ENCODE peak calls at places on chromosomes 11 and 22, in seven cellular contexts. One of them, this sample, is unnamed.

GRCh38 chr11:117232911-117233409 is 489 bp downstream of the RNF214 start:
- DNase-seq in sigmoid colon: peak; percentile 71
- DNase-seq in GM12891: peak; percentile 41
- DNase-seq in HCT116: no peak
- DNase-seq in GM12892: peak; percentile 47
- DNase-seq in transverse colon: no peak
- DNase-seq in esophagus muscularis mucosa: no peak
- DNase-seq in this sample: no peak

GRCh38 chr11:110022548-110022947 is 70.6 kb upstream of the ZC3H12C start:
- DNase-seq in GM12892: no peak
- DNase-seq in sigmoid colon: no peak
- DNase-seq in GM12891: no peak
- DNase-seq in transverse colon: no peak
- DNase-seq in esophagus muscularis mucosa: no peak
- DNase-seq in HCT116: no peak
- DNase-seq in this sample: no peak

GRCh38 chr11:109978895-109979294 is 114.3 kb upstream of the ZC3H12C start:
- DNase-seq in sigmoid colon: no peak
- DNase-seq in GM12891: no peak
- DNase-seq in HCT116: no peak
- DNase-seq in esophagus muscularis mucosa: no peak
- DNase-seq in transverse colon: no peak
- DNase-seq in GM12892: no peak
- DNase-seq in this sample: no peak

GRCh38 chr11:30059172-30059815 is 42.5 kb upstream of the KCNA4 start:
- DNase-seq in GM12892: no peak
- DNase-seq in sigmoid colon: no peak
- DNase-seq in GM12891: no peak
- DNase-seq in transverse colon: no peak
- DNase-seq in esophagus muscularis mucosa: no peak
- DNase-seq in HCT116: no peak
- DNase-seq in this sample: no peak

GRCh38 chr11:120931057-120931779 is 92.7 kb upstream of the TBCEL start:
- DNase-seq in GM12891: no peak
- DNase-seq in HCT116: no peak
- DNase-seq in sigmoid colon: no peak
- DNase-seq in GM12892: no peak
- DNase-seq in transverse colon: no peak
- DNase-seq in esophagus muscularis mucosa: no peak
- DNase-seq in this sample: no peak

GRCh38 chr22:26320469-26320868 is 108.6 kb upstream of the ASPHD2 start:
- DNase-seq in HCT116: no peak
- DNase-seq in GM12892: no peak
- DNase-seq in GM12891: no peak
- DNase-seq in esophagus muscularis mucosa: no peak
- DNase-seq in transverse colon: no peak
- DNase-seq in sigmoid colon: no peak
- DNase-seq in this sample: no peak

GRCh38 chr11:46560300-46561025 is 33.4 kb downstream of the AMBRA1 start:
- DNase-seq in HCT116: no peak
- DNase-seq in GM12892: no peak
- DNase-seq in esophagus muscularis mucosa: no peak
- DNase-seq in transverse colon: no peak
- DNase-seq in GM12891: no peak
- DNase-seq in sigmoid colon: no peak
- DNase-seq in this sample: no peak

GRCh38 chr22:43833286-43834240 is 21.5 kb upstream of the EFCAB6 start:
- DNase-seq in GM12892: no peak
- DNase-seq in HCT116: no peak
- DNase-seq in transverse colon: no peak
- DNase-seq in GM12891: no peak
- DNase-seq in sigmoid colon: peak; percentile 36
- DNase-seq in esophagus muscularis mucosa: no peak
- DNase-seq in this sample: no peak

GRCh38 chr11:112828433-112828832 is 132.8 kb upstream of the NCAM1 start:
- DNase-seq in sigmoid colon: no peak
- DNase-seq in GM12891: no peak
- DNase-seq in HCT116: no peak
- DNase-seq in esophagus muscularis mucosa: no peak
- DNase-seq in transverse colon: no peak
- DNase-seq in GM12892: no peak
- DNase-seq in this sample: no peak

GRCh38 chr11:15157181-15157580 is 42.5 kb downstream of the INSC start:
- DNase-seq in transverse colon: no peak
- DNase-seq in GM12891: no peak
- DNase-seq in HCT116: no peak
- DNase-seq in esophagus muscularis mucosa: no peak
- DNase-seq in GM12892: no peak
- DNase-seq in sigmoid colon: no peak
- DNase-seq in this sample: no peak

GRCh38 chr11:43021466-43021865 is 290.3 kb upstream of the API5 start:
- DNase-seq in GM12892: no peak
- DNase-seq in transverse colon: no peak
- DNase-seq in HCT116: no peak
- DNase-seq in esophagus muscularis mucosa: no peak
- DNase-seq in sigmoid colon: no peak
- DNase-seq in GM12891: peak; percentile 2
- DNase-seq in this sample: no peak

GRCh38 chr11:102007567-102008437 is 39.4 kb upstream of the CFAP300 start:
- DNase-seq in HCT116: peak; percentile 57
- DNase-seq in transverse colon: peak; percentile 60
- DNase-seq in GM12891: no peak
- DNase-seq in GM12892: no peak
- DNase-seq in sigmoid colon: no peak
- DNase-seq in esophagus muscularis mucosa: no peak
- DNase-seq in this sample: no peak

GRCh38 chr11:22730319-22730718 is 63.9 kb downstream of the GAS2 start:
- DNase-seq in GM12891: no peak
- DNase-seq in GM12892: no peak
- DNase-seq in esophagus muscularis mucosa: no peak
- DNase-seq in sigmoid colon: no peak
- DNase-seq in transverse colon: no peak
- DNase-seq in HCT116: no peak
- DNase-seq in this sample: no peak

GRCh38 chr22:23207786-23208325 is 27.5 kb downstream of the BCR start:
- DNase-seq in GM12892: no peak
- DNase-seq in HCT116: no peak
- DNase-seq in transverse colon: no peak
- DNase-seq in esophagus muscularis mucosa: no peak
- DNase-seq in sigmoid colon: no peak
- DNase-seq in GM12891: no peak
- DNase-seq in this sample: no peak

GRCh38 chr22:26068571-26068970 is 100.7 kb upstream of the SEZ6L start:
- DNase-seq in GM12891: no peak
- DNase-seq in esophagus muscularis mucosa: no peak
- DNase-seq in transverse colon: no peak
- DNase-seq in HCT116: no peak
- DNase-seq in GM12892: no peak
- DNase-seq in sigmoid colon: no peak
- DNase-seq in this sample: no peak

GRCh38 chr11:102142333-102142732 is 32.1 kb downstream of the YAP1 start:
- DNase-seq in transverse colon: no peak
- DNase-seq in GM12891: no peak
- DNase-seq in esophagus muscularis mucosa: no peak
- DNase-seq in GM12892: no peak
- DNase-seq in HCT116: no peak
- DNase-seq in sigmoid colon: no peak
- DNase-seq in this sample: no peak

GRCh38 chr11:12016246-12016645 is 7.8 kb upstream of the DKK3 start:
- DNase-seq in GM12891: no peak
- DNase-seq in sigmoid colon: no peak
- DNase-seq in HCT116: no peak
- DNase-seq in GM12892: no peak
- DNase-seq in transverse colon: no peak
- DNase-seq in esophagus muscularis mucosa: no peak
- DNase-seq in this sample: no peak

GRCh38 chr11:86919557-86920210 is 35.5 kb downstream of the FZD4 start:
- DNase-seq in esophagus muscularis mucosa: no peak
- DNase-seq in sigmoid colon: no peak
- DNase-seq in GM12891: peak; percentile 15
- DNase-seq in HCT116: peak; percentile 54
- DNase-seq in transverse colon: no peak
- DNase-seq in GM12892: no peak
- DNase-seq in this sample: no peak

DNA sequence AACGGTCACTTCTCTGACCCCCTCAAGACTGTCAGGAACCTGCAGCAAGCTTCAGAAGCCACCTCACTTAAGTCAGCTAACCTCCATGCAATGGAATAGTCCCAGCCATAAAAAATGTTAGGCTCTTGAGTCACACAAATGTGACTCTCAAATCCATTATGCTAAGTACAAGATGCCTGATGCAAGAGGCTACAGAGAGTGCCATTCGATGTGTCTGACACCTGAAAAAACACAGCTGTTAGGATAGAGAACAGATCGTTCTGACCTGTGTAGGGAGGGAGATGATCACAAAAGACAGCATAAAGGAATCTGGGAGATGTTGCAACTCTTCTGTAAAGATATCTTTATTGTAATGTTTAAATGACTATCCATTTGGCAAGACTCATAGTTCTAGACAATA is 712.4 kb downstream of the TBC1D22A start:
- DNase-seq in sigmoid colon: no peak
- DNase-seq in GM12892: no peak
- DNase-seq in HCT116: no peak
- DNase-seq in esophagus muscularis mucosa: peak; percentile 68
- DNase-seq in transverse colon: no peak
- DNase-seq in GM12891: no peak
- DNase-seq in this sample: no peak
- TF ChIP-seq POLR2AphosphoS5 in sigmoid colon: no peak
- TF ChIP-seq POLR2AphosphoS5 in GM12892: no peak
- TF ChIP-seq POLR2AphosphoS5 in HCT116: no peak
- TF ChIP-seq POLR2AphosphoS5 in esophagus muscularis mucosa: no peak
- TF ChIP-seq POLR2AphosphoS5 in transverse colon: no peak
- TF ChIP-seq POLR2AphosphoS5 in GM12891: no peak
- TF ChIP-seq POLR2AphosphoS5 in this sample: no peak

GRCh38 chr11:107810875-107811274 is 47.7 kb downstream of the SLC35F2 start:
- DNase-seq in GM12892: no peak
- DNase-seq in GM12891: no peak
- DNase-seq in sigmoid colon: no peak
- DNase-seq in transverse colon: no peak
- DNase-seq in esophagus muscularis mucosa: no peak
- DNase-seq in HCT116: no peak
- DNase-seq in this sample: no peak
- TF ChIP-seq POLR2AphosphoS5 in GM12892: no peak
- TF ChIP-seq POLR2AphosphoS5 in GM12891: no peak
- TF ChIP-seq POLR2AphosphoS5 in sigmoid colon: no peak
- TF ChIP-seq POLR2AphosphoS5 in transverse colon: no peak
- TF ChIP-seq POLR2AphosphoS5 in esophagus muscularis mucosa: no peak
- TF ChIP-seq POLR2AphosphoS5 in HCT116: no peak
- TF ChIP-seq POLR2AphosphoS5 in this sample: no peak

DNA sequence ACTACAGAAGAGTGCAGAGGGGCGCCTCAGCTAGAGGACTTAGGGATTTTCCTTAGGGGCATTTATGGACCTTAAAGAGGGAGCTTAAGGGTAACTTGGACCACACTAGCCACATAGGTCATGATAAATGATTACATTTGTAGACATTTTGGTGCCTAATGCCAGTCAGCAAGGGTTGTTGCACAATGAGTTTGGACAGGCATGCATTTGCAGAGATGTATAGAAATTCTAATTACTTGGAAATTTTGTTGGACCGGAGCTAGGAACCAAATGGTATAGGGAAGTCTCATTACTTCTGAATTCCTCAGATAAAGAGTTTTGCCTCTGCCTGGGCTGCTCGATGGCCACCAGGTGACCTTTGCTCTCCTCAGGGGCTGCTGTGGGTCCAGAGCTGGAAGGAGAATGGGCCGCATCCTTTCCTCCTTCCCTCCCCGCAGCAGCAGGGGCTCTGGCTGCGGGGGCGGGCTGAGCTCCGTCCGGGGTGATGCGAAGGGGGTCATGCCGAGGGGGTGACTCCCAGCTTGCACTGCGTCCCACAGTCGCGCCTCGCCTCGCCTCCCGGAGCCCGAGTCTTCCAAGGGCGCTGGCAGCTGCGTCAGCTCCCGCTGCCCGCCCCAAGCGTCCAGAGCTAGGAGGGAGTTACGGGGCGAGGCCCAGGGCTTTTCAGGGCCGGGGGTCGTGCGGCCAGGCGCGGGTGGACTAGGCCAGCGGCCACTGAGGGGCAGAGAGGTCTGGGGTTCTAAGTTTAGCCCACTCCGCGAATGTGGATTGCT is 20.2 kb upstream of the MALAT1 start:
- DNase-seq in HCT116: no peak
- DNase-seq in esophagus muscularis mucosa: no peak
- DNase-seq in GM12892: no peak
- DNase-seq in sigmoid colon: peak; percentile 89
- DNase-seq in GM12891: no peak
- DNase-seq in transverse colon: peak; percentile 61
- DNase-seq in this sample: no peak
- TF ChIP-seq POLR2AphosphoS5 in HCT116: no peak
- TF ChIP-seq POLR2AphosphoS5 in esophagus muscularis mucosa: peak; percentile 84
- TF ChIP-seq POLR2AphosphoS5 in GM12892: no peak
- TF ChIP-seq POLR2AphosphoS5 in sigmoid colon: peak; percentile 78
- TF ChIP-seq POLR2AphosphoS5 in GM12891: no peak
- TF ChIP-seq POLR2AphosphoS5 in transverse colon: peak; percentile 44
- TF ChIP-seq POLR2AphosphoS5 in this sample: no peak

GRCh38 chr22:22182990-22183264 is 61.7 kb upstream of the VPREB1 start:
- DNase-seq in transverse colon: no peak
- DNase-seq in sigmoid colon: no peak
- DNase-seq in GM12892: no peak
- DNase-seq in HCT116: no peak
- DNase-seq in GM12891: no peak
- DNase-seq in esophagus muscularis mucosa: no peak
- DNase-seq in this sample: no peak

GRCh38 chr22:22185217-22185616 is 59.4 kb upstream of the VPREB1 start:
- DNase-seq in transverse colon: no peak
- DNase-seq in esophagus muscularis mucosa: peak; percentile 45
- DNase-seq in HCT116: no peak
- DNase-seq in GM12892: no peak
- DNase-seq in sigmoid colon: no peak
- DNase-seq in GM12891: no peak
- DNase-seq in this sample: no peak

GRCh38 chr22:22187299-22187698 is 57.3 kb upstream of the VPREB1 start:
- DNase-seq in sigmoid colon: no peak
- DNase-seq in HCT116: no peak
- DNase-seq in esophagus muscularis mucosa: no peak
- DNase-seq in transverse colon: no peak
- DNase-seq in GM12891: no peak
- DNase-seq in GM12892: no peak
- DNase-seq in this sample: no peak

GRCh38 chr22:22184277-22184807 is 60.2 kb upstream of the VPREB1 start:
- DNase-seq in sigmoid colon: no peak
- DNase-seq in GM12891: no peak
- DNase-seq in GM12892: no peak
- DNase-seq in HCT116: no peak
- DNase-seq in esophagus muscularis mucosa: peak; percentile 68
- DNase-seq in transverse colon: no peak
- DNase-seq in this sample: no peak

DNA sequence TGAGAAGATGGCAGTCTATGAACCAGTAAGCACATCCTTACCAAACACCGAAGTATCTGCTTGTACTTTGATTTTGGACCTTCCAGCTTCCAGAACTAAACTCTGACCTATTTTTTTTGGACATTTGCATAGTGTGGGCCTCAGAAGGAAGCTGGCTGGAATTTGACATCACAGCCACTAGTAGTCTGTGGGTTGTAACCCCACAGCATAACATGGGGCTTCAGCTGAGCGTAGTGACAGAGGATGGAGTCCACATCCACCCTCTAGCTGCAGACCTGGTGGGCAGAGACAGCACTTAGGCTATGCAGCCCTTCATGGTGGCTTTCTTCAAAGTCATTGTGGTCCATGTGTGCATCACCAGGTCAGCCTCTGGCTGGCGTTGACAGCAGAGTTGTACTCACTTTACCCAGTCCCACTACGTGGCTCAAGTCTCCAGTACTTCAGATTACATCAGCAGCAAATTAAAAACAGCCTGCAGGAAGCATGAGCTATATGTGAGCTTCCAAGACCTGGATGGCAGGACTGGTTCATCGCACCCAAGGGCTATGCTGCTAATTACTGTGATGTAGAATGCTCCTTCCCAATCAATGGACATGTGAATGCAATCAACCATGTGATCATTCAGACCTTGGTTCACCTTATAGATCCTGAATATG is 58.6 kb upstream of the VPREB1 start:
- DNase-seq in GM12892: no peak
- DNase-seq in GM12891: no peak
- DNase-seq in esophagus muscularis mucosa: no peak
- DNase-seq in HCT116: no peak
- DNase-seq in sigmoid colon: no peak
- DNase-seq in transverse colon: no peak
- DNase-seq in this sample: no peak
- TF ChIP-seq POLR2AphosphoS5 in GM12892: no peak
- TF ChIP-seq POLR2AphosphoS5 in GM12891: no peak
- TF ChIP-seq POLR2AphosphoS5 in esophagus muscularis mucosa: no peak
- TF ChIP-seq POLR2AphosphoS5 in HCT116: no peak
- TF ChIP-seq POLR2AphosphoS5 in sigmoid colon: no peak
- TF ChIP-seq POLR2AphosphoS5 in transverse colon: no peak
- TF ChIP-seq POLR2AphosphoS5 in this sample: no peak